ENCODE peak calls at places on chromosomes 12 and 14, in ten cellular contexts. C is AG10803; F is IMR-90; B is ELF-1; Y is CD8-positive, alpha-beta T cell; M is right cardiac atrium; A is cardiac muscle cell; G is fibroblast of pulmonary artery; T is GM20000; U is H54. D is an unnamed sample.

GRCh38 chr12:96195845-96196451 is 1.8 kb downstream of the ELK3 start:
- DNase-seq in C (peak; percentile 60), F (peak; percentile 74), B (peak; percentile 71), Y (no peak), M (peak; percentile 67), A (peak; percentile 70), G (peak; percentile 66), T (no peak), U (peak; percentile 63), D (no peak)

GRCh38 chr12:59067068-59067467 is 146.8 kb upstream of the LRIG3 start:
- DNase-seq in C (peak; percentile 72), F (peak; percentile 81), B (no peak), Y (no peak), M (no peak), A (peak; percentile 38), G (peak; percentile 68), T (no peak), U (no peak), D (no peak)

GRCh38 chr12:53571295-53571694 is 54.9 kb downstream of the ATF7 start:
- DNase-seq in C (no peak), F (no peak), B (no peak), Y (no peak), M (no peak), A (no peak), G (no peak), T (no peak), U (no peak), D (no peak)

GRCh38 chr12:53058674-53059433 is 9.0 kb downstream of the TNS2 start:
- DNase-seq in C (no peak), F (no peak), B (no peak), Y (no peak), M (peak; percentile 65), A (peak; percentile 3), G (no peak), T (no peak), U (no peak), D (no peak)

GRCh38 chr12:111462134-111462821 is 56.6 kb downstream of the SH2B3 start:
- DNase-seq in C (peak; percentile 92), F (peak; percentile 87), B (no peak), Y (no peak), M (no peak), A (peak; percentile 28), G (no peak), T (peak; percentile 15), U (no peak), D (no peak)

GRCh38 chr14:71380271-71380670 is 473.0 kb downstream of the PCNX1 start:
- DNase-seq in C (peak; percentile 91), F (peak; percentile 47), B (peak; percentile 25), Y (no peak), M (no peak), A (peak; percentile 97), G (peak; percentile 93), T (no peak), U (no peak), D (no peak)

GRCh38 chr12:112340983-112341840 is 41.0 kb downstream of the HECTD4 start:
- DNase-seq in C (no peak), F (no peak), B (no peak), Y (no peak), M (no peak), A (no peak), G (no peak), T (no peak), U (no peak), D (no peak)

GRCh38 chr12:46386877-46387629 is 14.5 kb upstream of the SLC38A2 start:
- DNase-seq in C (peak; percentile 77), F (peak; percentile 78), B (no peak), Y (no peak), M (peak; percentile 66), A (peak; percentile 81), G (peak; percentile 82), T (peak; percentile 50), U (no peak), D (no peak)

GRCh38 chr14:39015964-39016577 is 87.0 kb downstream of the SEC23A start:
- DNase-seq in C (peak; percentile 51), F (peak; percentile 13), B (no peak), Y (no peak), M (no peak), A (peak; percentile 43), G (peak; percentile 59), T (no peak), U (no peak), D (no peak)

GRCh38 chr12:116929885-116930284 is 19.1 kb downstream of the FBXW8 start:
- DNase-seq in C (no peak), F (no peak), B (no peak), Y (no peak), M (no peak), A (no peak), G (no peak), T (no peak), U (no peak), D (no peak)

GRCh38 chr12:86414201-86414600 is 158.0 kb upstream of the MGAT4C start:
- DNase-seq in C (no peak), F (no peak), B (no peak), Y (no peak), M (no peak), A (no peak), G (no peak), T (no peak), U (no peak), D (no peak)

GRCh38 chr14:30849354-30849753 is 25.0 kb upstream of the COCH start:
- DNase-seq in C (no peak), F (no peak), B (no peak), Y (no peak), M (no peak), A (no peak), G (no peak), T (peak; percentile 55), U (no peak), D (no peak)

GRCh38 chr12:131105351-131105735 is 151.6 kb downstream of the ADGRD1 start:
- DNase-seq in C (no peak), F (no peak), B (no peak), Y (no peak), M (peak; percentile 29), A (no peak), G (no peak), T (no peak), U (no peak), D (no peak)

GRCh38 chr12:32419520-32419960 is 20.2 kb downstream of the FGD4 start:
- DNase-seq in C (peak; percentile 22), F (peak; percentile 11), B (peak; percentile 51), Y (no peak), M (peak; percentile 58), A (peak; percentile 74), G (peak; percentile 56), T (no peak), U (no peak), D (no peak)

GRCh38 chr14:33317675-33318074 is 379.0 kb downstream of the NPAS3 start:
- DNase-seq in C (no peak), F (no peak), B (no peak), Y (no peak), M (no peak), A (no peak), G (no peak), T (no peak), U (no peak), D (no peak)

GRCh38 chr12:55718020-55718419 is 2.2 kb upstream of the RDH5 start:
- DNase-seq in C (no peak), F (no peak), B (no peak), Y (no peak), M (no peak), A (peak; percentile 47), G (no peak), T (no peak), U (no peak), D (no peak)

GRCh38 chr12:52380271-52380694 is 5.2 kb downstream of the KRT84 start:
- DNase-seq in C (peak; percentile 27), F (no peak), B (peak; percentile 61), Y (no peak), M (peak; percentile 66), A (peak; percentile 52), G (peak; percentile 50), T (no peak), U (no peak), D (peak; percentile 25)

GRCh38 chr12:22069851-22070250 is 23.8 kb downstream of the CMAS start:
- DNase-seq in C (no peak), F (no peak), B (no peak), Y (no peak), M (no peak), A (peak; percentile 12), G (peak; percentile 27), T (no peak), U (no peak), D (no peak)

GRCh38 chr12:31003861-31004640 is 69.6 kb upstream of the DDX11 start:
- DNase-seq in C (no peak), F (no peak), B (no peak), Y (no peak), M (peak; percentile 29), A (no peak), G (no peak), T (no peak), U (no peak), D (no peak)

GRCh38 chr14:87076146-87076545 is 916.8 kb downstream of the GALC start:
- DNase-seq in C (no peak), F (no peak), B (no peak), Y (no peak), M (no peak), A (no peak), G (no peak), T (no peak), U (no peak), D (no peak)

D was measured in caudate nucleus.